ENCODE peak calls at places on chromosomes 13 and 19, in five cellular contexts. S, K, O, G and H are unnamed samples.

GRCh38 chr13:48801255-48801654 is 147.5 kb downstream of the CYSLTR2 start:
- DNase-seq in G (peak; percentile 17), S (no peak), K (no peak), O (no peak), H (no peak)

GRCh38 chr13:99528547-99528946 is 27.3 kb downstream of the TM9SF2 start:
- DNase-seq in O (no peak), K (no peak), G (no peak), S (no peak), H (no peak)

GRCh38 chr13:70310720-70311119 is 202.5 kb upstream of the KLHL1 start:
- DNase-seq in K (peak; percentile 79), G (no peak), S (no peak), O (no peak), H (no peak)

GRCh38 chr19:7349961-7350711 is 1.4 kb downstream of the ARHGEF18 start:
- DNase-seq in O (no peak), S (peak; percentile 93), K (no peak), G (no peak), H (no peak)

GRCh38 chr13:60019119-60019993 is 144.4 kb downstream of the DIAPH3 start:
- DNase-seq in G (no peak), K (peak; percentile 16), S (no peak), O (no peak), H (no peak)

GRCh38 chr19:56765107-56765506 is 75.4 kb downstream of the PEG3 start:
- DNase-seq in S (peak; percentile 75), O (peak; percentile 23), G (no peak), K (no peak), H (no peak)

GRCh38 chr19:6065685-6066365 is 44.5 kb downstream of the RFX2 start:
- DNase-seq in G (no peak), S (no peak), O (no peak), K (peak; percentile 71), H (no peak)

GRCh38 chr13:45511310-45512147 is 46.8 kb downstream of the COG3 start:
- DNase-seq in S (no peak), O (no peak), G (no peak), K (peak; percentile 85), H (no peak)

GRCh38 chr19:4077800-4078683 is 11.3 kb upstream of the ZBTB7A start:
- DNase-seq in K (peak; percentile 69), S (peak; percentile 93), G (no peak), O (peak; percentile 42), H (no peak)

GRCh38 chr13:70856706-70857105 is 748.5 kb upstream of the KLHL1 start:
- DNase-seq in O (no peak), G (no peak), K (no peak), S (no peak), H (no peak)

GRCh38 chr19:18660051-18660910 is 23.2 kb upstream of the CRTC1 start:
- DNase-seq in K (no peak), G (no peak), O (no peak), S (no peak), H (no peak)

GRCh38 chr13:111027481-111028439 is 87.3 kb upstream of the ARHGEF7 start:
- DNase-seq in G (no peak), O (no peak), S (no peak), K (no peak), H (no peak)

GRCh38 chr19:18898081-18898532 is 2.1 kb upstream of the CERS1 start:
- DNase-seq in G (no peak), S (peak; percentile 73), O (no peak), K (no peak), H (no peak)

GRCh38 chr19:4976412-4977298 is 7.7 kb downstream of the KDM4B start:
- DNase-seq in K (peak; percentile 85), O (peak; percentile 88), S (peak; percentile 90), G (peak; percentile 94), H (no peak)

GRCh38 chr13:37226966-37227365 is 121.5 kb upstream of the CSNK1A1L start:
- DNase-seq in S (no peak), G (no peak), O (no peak), K (no peak), H (no peak)

GRCh38 chr13:49052801-49053200 is 77.1 kb downstream of the FNDC3A start:
- DNase-seq in O (no peak), G (no peak), S (no peak), K (no peak), H (no peak)

GRCh38 chr19:31825134-31826094 is 476.2 kb upstream of the TSHZ3 start:
- DNase-seq in G (peak; percentile 70), K (no peak), S (no peak), O (no peak), H (no peak)

GRCh38 chr19:3603121-3603841 is 3.4 kb downstream of the TBXA2R start:
- DNase-seq in G (no peak), K (no peak), S (peak; percentile 71), O (no peak), H (no peak)

GRCh38 chr13:74871671-74872070 is 610.3 kb downstream of the TBC1D4 start:
- DNase-seq in O (no peak), S (no peak), G (no peak), K (no peak), H (no peak)

GRCh38 chr19:6227941-6228325 is 51.8 kb downstream of the MLLT1 start:
- DNase-seq in S (peak; percentile 67), K (no peak), O (no peak), G (no peak), H (no peak)

GRCh38 chr19:29680447-29680846 is 15.2 kb downstream of the PLEKHF1 start:
- DNase-seq in S (peak; percentile 97), O (no peak), G (no peak), K (no peak), H (no peak)

GRCh38 chr13:32734511-32734910 is 148.3 kb downstream of the PDS5B start:
- DNase-seq in S (no peak), K (no peak), G (no peak), O (no peak), H (no peak)

GRCh38 chr13:103273825-103274224 is 207.6 kb upstream of the SLC10A2 start:
- DNase-seq in K (no peak), O (no peak), G (no peak), S (no peak), H (no peak)

GRCh38 chr13:101575591-101575990 is 123.1 kb downstream of the ITGBL1 start:
- DNase-seq in S (no peak), G (no peak), O (no peak), K (no peak), H (no peak)

GRCh38 chr13:113648218-113648615 is 9.8 kb downstream of the ATP4B start:
- DNase-seq in K (no peak), S (peak; percentile 62), G (no peak), O (no peak), H (no peak)

GRCh38 chr19:10112037-10112751 is 701 bp downstream of the P2RY11 start:
- DNase-seq in O (no peak), G (no peak), S (no peak), K (no peak), H (peak; percentile 79)

GRCh38 chr19:7874857-7875393 is 735 bp upstream of the PRR36 start:
- DNase-seq in O (no peak), K (peak; percentile 62), S (no peak), G (no peak), H (no peak)

GRCh38 chr13:42076309-42076713 is 27.9 kb downstream of the DGKH start:
- DNase-seq in G (no peak), S (no peak), O (no peak), K (no peak), H (no peak)

GRCh38 chr19:31220540-31220939 is 128.7 kb downstream of the TSHZ3 start:
- DNase-seq in O (no peak), K (peak; percentile 65), S (no peak), G (no peak), H (no peak)

DNA sequence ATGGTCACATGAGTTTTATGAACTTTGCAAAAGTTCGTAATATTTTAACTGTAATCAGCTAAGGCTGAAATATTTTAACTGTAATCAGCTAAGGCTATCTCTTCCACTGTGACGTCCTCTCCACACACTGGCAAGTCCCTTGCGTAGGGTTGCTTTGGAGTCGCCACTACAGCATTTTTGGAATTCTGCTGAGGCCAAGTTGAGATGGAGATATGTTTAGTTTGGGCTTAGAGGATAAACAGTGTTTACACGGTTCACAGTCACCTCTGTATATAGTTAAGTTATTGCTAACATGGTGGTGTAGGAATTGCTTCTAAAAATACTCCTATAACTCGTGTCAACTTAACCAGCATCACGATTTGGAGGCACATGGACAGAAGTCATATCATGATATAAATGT is 143.6 kb upstream of the SERP2 start:
- DNase-seq in S (no peak), G (no peak), O (no peak), K (no peak), H (no peak)
- TF ChIP-seq POLR2AphosphoS5 in S (no peak), G (no peak), O (no peak), K (no peak), H (no peak)

GRCh38 chr19:34255546-34255945 is 1.2 kb downstream of the GARRE1 start:
- DNase-seq in G (no peak), K (no peak), S (no peak), O (no peak), H (no peak)
- H3K4me3 ChIP-seq in G (peak overlapping the region; percentile 94), K (peak overlapping the region; percentile 79), S (peak overlapping the region; percentile 73), O (peak overlapping the region; percentile 88), H (peak overlapping the region; percentile 93)

GRCh38 chr19:33080761-33081681 is at the start of gene GPATCH1:
- DNase-seq in G (peak; percentile 96), S (peak; percentile 97), O (peak; percentile 79), K (peak; percentile 97), H (no peak)
- TF ChIP-seq POLR2AphosphoS5 in G (peak; percentile 80), S (peak; percentile 95), O (peak; percentile 90), K (peak; percentile 76), H (peak; percentile 84)

GRCh38 chr13:78608254-78608704 is 4.9 kb upstream of the POU4F1 start:
- DNase-seq in O (no peak), K (no peak), S (no peak), G (no peak), H (no peak)
- H3K4me3 ChIP-seq in O (peak overlapping the region; percentile 70), K (peak overlapping the region; percentile 55), S (peak overlapping the region; percentile 39), G (peak overlapping the region; percentile 51), H (peak overlapping the region; percentile 56)

GRCh38 chr13:30364133-30364532 is 56.8 kb upstream of the KATNAL1 start:
- DNase-seq in O (no peak), K (no peak), S (no peak), G (no peak), H (no peak)
- TF ChIP-seq POLR2AphosphoS5 in O (no peak), K (no peak), S (no peak), G (no peak), H (no peak)